ENCODE peak calls at places on chromosome 14, in eight cellular contexts. O is left ventricle myocardium inferior; M is stimulated activated CD8-positive, alpha-beta memory T cell treated with anti-CD3 and anti-CD28 coated beads, Interleukin-4, amount 100 ng/mL, for 48 hours; I is HCEC 1CT; J is amniotic stem cell; S is GM13977; U is AG04450; D is activated CD4-positive, alpha-beta T cell treated with anti-CD3 and anti-CD28 coated beads, Interleukin-2, amount 10 ng/mL, durations not matched to agents 7 days and 5 days. P is an unnamed sample.

GRCh38 chr14:77660754-77661153 is 44.3 kb upstream of the SPTLC2 start:
- DNase-seq in U (no peak), I (no peak), J (no peak), D (no peak), M (no peak), S (no peak), O (no peak), P (no peak)

GRCh38 chr14:98633380-98633779 is 638.6 kb downstream of the BCL11B start:
- DNase-seq in I (no peak), U (no peak), S (no peak), J (no peak), O (no peak), M (no peak), D (no peak), P (no peak)

GRCh38 chr14:53327716-53328115 is 174.6 kb upstream of the DDHD1 start:
- DNase-seq in U (no peak), J (no peak), S (no peak), D (no peak), O (no peak), M (no peak), I (peak; percentile 72), P (no peak)

GRCh38 chr14:58118097-58118496 is 33.9 kb downstream of the ARMH4 start:
- DNase-seq in J (no peak), M (no peak), U (no peak), D (no peak), S (no peak), I (no peak), O (no peak), P (no peak)

GRCh38 chr14:98018626-98019025 is 1221.4 kb downstream of the VRK1 start:
- DNase-seq in O (no peak), I (no peak), M (no peak), D (peak; percentile 57), S (no peak), J (no peak), U (no peak), P (no peak)

GRCh38 chr14:102776761-102777710 is at the start of gene TRAF3:
- DNase-seq in S (peak; percentile 98), O (peak; percentile 71), U (no peak), D (peak; percentile 83), J (peak; percentile 51), I (peak; percentile 70), M (peak; percentile 82), P (peak; percentile 87)

GRCh38 chr14:39491134-39491541 is 58.9 kb upstream of the FBXO33 start:
- DNase-seq in J (no peak), I (peak; percentile 22), U (no peak), M (no peak), D (no peak), O (no peak), S (no peak), P (no peak)

GRCh38 chr14:34711169-34711568 is 3.2 kb downstream of the CFL2 start:
- DNase-seq in S (peak; percentile 73), O (no peak), M (no peak), U (peak; percentile 82), D (no peak), J (peak; percentile 82), I (peak; percentile 96), P (no peak)

GRCh38 chr14:101932668-101933067 is 31.7 kb upstream of the DYNC1H1 start:
- DNase-seq in J (no peak), U (no peak), M (no peak), S (no peak), D (no peak), I (no peak), O (no peak), P (no peak)

GRCh38 chr14:74979029-74979428 is 23.6 kb upstream of the PGF start:
- DNase-seq in S (no peak), U (no peak), I (no peak), J (no peak), D (no peak), O (no peak), M (no peak), P (no peak)

GRCh38 chr14:63308723-63309317 is 9.9 kb downstream of the GPHB5 start:
- DNase-seq in U (no peak), M (peak; percentile 26), J (no peak), S (peak; percentile 25), D (no peak), I (peak; percentile 12), O (no peak), P (no peak)

GRCh38 chr14:34502826-34503225 is 36.7 kb downstream of the EAPP start:
- DNase-seq in O (no peak), I (no peak), U (no peak), J (no peak), D (no peak), M (no peak), S (no peak), P (no peak)

GRCh38 chr14:88189040-88189839 is 133.8 kb downstream of the KCNK10 start:
- DNase-seq in D (peak; percentile 73), I (peak; percentile 77), U (peak; percentile 65), J (peak; percentile 41), S (peak; percentile 75), O (no peak), M (peak; percentile 78), P (peak; percentile 63)

GRCh38 chr14:92963301-92964123 is 40.6 kb downstream of the CHGA start:
- DNase-seq in O (peak; percentile 15), U (no peak), S (no peak), M (no peak), I (no peak), J (no peak), D (no peak), P (no peak)

GRCh38 chr14:68977741-68978549 is 1.2 kb downstream of the ACTN1 start:
- DNase-seq in M (peak; percentile 77), S (peak; percentile 62), U (peak; percentile 96), I (peak; percentile 95), D (peak; percentile 61), J (peak; percentile 98), O (peak; percentile 64), P (peak; percentile 72)

GRCh38 chr14:104821971-104822608 is 21.2 kb downstream of the ZBTB42 start:
- DNase-seq in U (no peak), S (no peak), J (no peak), I (no peak), O (no peak), M (no peak), D (no peak), P (no peak)

GRCh38 chr14:99745307-99745951 is 47.8 kb upstream of the EML1 start:
- DNase-seq in J (no peak), D (no peak), O (no peak), S (no peak), U (peak; percentile 97), M (no peak), I (peak; percentile 80), P (no peak)

GRCh38 chr14:50830932-50831703 is at the start of gene NIN:
- DNase-seq in D (peak; percentile 78), I (peak; percentile 89), U (no peak), M (peak; percentile 76), O (peak; percentile 84), S (peak; percentile 89), J (peak; percentile 48), P (peak; percentile 76)

GRCh38 chr14:20799955-20800544 is 2.6 kb downstream of the RNASE1 start:
- DNase-seq in S (no peak), D (no peak), J (no peak), O (peak; percentile 42), M (no peak), U (no peak), I (no peak), P (no peak)

GRCh38 chr14:94048676-94049624 is 22.8 kb downstream of the OTUB2 start:
- DNase-seq in U (no peak), O (no peak), D (no peak), J (no peak), M (peak; percentile 14), I (no peak), S (no peak), P (peak; percentile 13)

GRCh38 chr14:87600236-87600635 is 392.7 kb downstream of the GALC start:
- DNase-seq in U (no peak), J (no peak), O (no peak), M (no peak), I (no peak), S (no peak), D (no peak), P (no peak)

GRCh38 chr14:91138511-91139359 is 24.9 kb downstream of the DGLUCY start:
- DNase-seq in I (no peak), U (no peak), O (no peak), D (peak; percentile 62), S (peak; percentile 19), M (peak; percentile 68), J (no peak), P (peak; percentile 65)

GRCh38 chr14:57847096-57847495 is 18.8 kb downstream of the SLC35F4 start:
- DNase-seq in J (no peak), O (no peak), S (no peak), D (no peak), U (no peak), I (peak; percentile 68), M (no peak), P (no peak)

GRCh38 chr14:55699131-55700057 is 119.4 kb downstream of the KTN1 start:
- DNase-seq in S (no peak), I (peak; percentile 10), O (no peak), D (no peak), U (no peak), J (no peak), M (no peak), P (no peak)

GRCh38 chr14:72736348-72736747 is 157.6 kb downstream of the DPF3 start:
- DNase-seq in I (peak; percentile 6), J (no peak), M (no peak), O (no peak), S (no peak), D (no peak), U (peak; percentile 60), P (no peak)

GRCh38 chr14:37429618-37430017 is 165.4 kb downstream of the FOXA1 start:
- DNase-seq in D (no peak), U (no peak), S (no peak), M (no peak), J (no peak), O (no peak), I (no peak), P (no peak)

GRCh38 chr14:90177537-90178189 is 78.7 kb upstream of the PSMC1 start:
- DNase-seq in D (no peak), I (peak; percentile 12), M (no peak), O (no peak), U (no peak), S (no peak), J (no peak), P (no peak)

GRCh38 chr14:67998804-67999203 is 179.2 kb downstream of the RAD51B start:
- DNase-seq in I (no peak), U (no peak), S (no peak), J (no peak), D (no peak), M (no peak), O (no peak), P (no peak)

GRCh38 chr14:100135784-100136183 is 23.7 kb downstream of the DEGS2 start:
- DNase-seq in U (no peak), J (no peak), O (no peak), M (no peak), S (no peak), I (no peak), D (no peak), P (no peak)

GRCh38 chr14:32330356-32331226 is 1.5 kb downstream of the AKAP6 start:
- DNase-seq in I (no peak), S (no peak), D (no peak), U (no peak), O (no peak), J (no peak), M (no peak), P (no peak)

GRCh38 chr14:103068351-103069073 is 11.2 kb upstream of the CDC42BPB start:
- DNase-seq in S (no peak), D (no peak), I (no peak), U (no peak), J (no peak), M (no peak), O (no peak), P (no peak)

GRCh38 chr14:31371651-31372050 is 48.7 kb downstream of the HEATR5A start:
- DNase-seq in M (no peak), U (no peak), J (no peak), I (no peak), D (no peak), S (no peak), O (no peak), P (no peak)

GRCh38 chr14:90774316-90774715 is 41.9 kb downstream of the TTC7B start:
- DNase-seq in U (no peak), S (no peak), J (no peak), I (no peak), O (no peak), D (no peak), M (no peak), P (peak; percentile 1)

GRCh38 chr14:89509891-89510290 is 92.9 kb upstream of the FOXN3 start:
- DNase-seq in J (no peak), M (no peak), I (peak; percentile 55), D (no peak), U (no peak), O (no peak), S (no peak), P (no peak)